ENCODE peak calls at places on chromosomes 7 and 10, in five cellular contexts. M, N, F, C and B are unnamed samples.

GRCh38 chr7:27423821-27424220 is 181.2 kb downstream of the EVX1 start:
- DNase-seq in M (no peak), C (no peak), N (no peak), F (no peak), B (no peak)

GRCh38 chr7:29146082-29146706 is at the start of gene CPVL:
- DNase-seq in N (peak; percentile 71), F (peak; percentile 62), M (peak; percentile 77), C (peak; percentile 3), B (no peak)

GRCh38 chr10:68665841-68666240 is 55.2 kb upstream of the CCAR1 start:
- DNase-seq in M (no peak), F (no peak), C (no peak), N (no peak), B (no peak)

GRCh38 chr7:48718731-48719387 is 205.5 kb upstream of the CDC14C start:
- DNase-seq in C (no peak), N (no peak), F (no peak), M (no peak), B (no peak)

GRCh38 chr7:146146866-146147265 is 30.3 kb downstream of the CNTNAP2 start:
- DNase-seq in C (no peak), N (no peak), M (no peak), F (no peak), B (no peak)

GRCh38 chr10:3761111-3761686 is 23.8 kb downstream of the KLF6 start:
- DNase-seq in C (no peak), F (no peak), M (no peak), N (no peak), B (peak; percentile 76)

GRCh38 chr7:100148559-100149328 is at the start of gene LAMTOR4:
- DNase-seq in M (peak; percentile 94), C (peak; percentile 100), F (peak; percentile 98), N (peak; percentile 98), B (peak; percentile 100)

GRCh38 chr7:101880536-101881443 is 63.4 kb downstream of the CUX1 start:
- DNase-seq in C (peak; percentile 31), N (no peak), F (no peak), M (no peak), B (no peak)

GRCh38 chr7:151845412-151846205 is 31.3 kb downstream of the PRKAG2 start:
- DNase-seq in C (no peak), M (no peak), N (no peak), F (no peak), B (no peak)

GRCh38 chr7:83413831-83414230 is 235.1 kb downstream of the SEMA3E start:
- DNase-seq in C (peak; percentile 1), F (peak; percentile 17), N (no peak), M (no peak), B (no peak)

GRCh38 chr10:73897693-73898092 is 13.2 kb upstream of the PLAU start:
- DNase-seq in C (no peak), N (no peak), M (no peak), F (no peak), B (no peak)

GRCh38 chr7:12941512-12941911 is 254.1 kb downstream of the ARL4A start:
- DNase-seq in M (no peak), F (no peak), C (no peak), N (peak; percentile 87), B (no peak)

GRCh38 chr10:44935961-44936285 is 23.7 kb upstream of the RASSF4 start:
- DNase-seq in C (no peak), M (no peak), N (no peak), F (no peak), B (no peak)

GRCh38 chr7:102459221-102459844 is 5.3 kb downstream of the ALKBH4 start:
- DNase-seq in N (no peak), C (no peak), F (no peak), M (no peak), B (no peak)

GRCh38 chr10:125160856-125161569 is 650 bp upstream of the CTBP2 start:
- DNase-seq in N (no peak), F (peak; percentile 93), M (peak; percentile 86), C (peak; percentile 89), B (no peak)

GRCh38 chr7:132434041-132434440 is 142.2 kb downstream of the PLXNA4 start:
- DNase-seq in N (no peak), C (no peak), F (no peak), M (no peak), B (no peak)

GRCh38 chr7:5711419-5711818 is 70.0 kb downstream of the RNF216 start:
- DNase-seq in F (no peak), N (no peak), C (no peak), M (no peak), B (no peak)

GRCh38 chr7:32070051-32070405 is 179 bp downstream of the PDE1C start:
- DNase-seq in F (no peak), M (no peak), N (no peak), C (no peak), B (no peak)

GRCh38 chr10:42975558-42976352 is 101.1 kb upstream of the RET start:
- DNase-seq in C (peak; percentile 50), N (peak; percentile 20), F (peak; percentile 44), M (no peak), B (no peak)

GRCh38 chr10:125026974-125027735 is 85.2 kb downstream of the ZRANB1 start:
- DNase-seq in C (no peak), N (no peak), F (no peak), M (no peak), B (no peak)

GRCh38 chr7:29480456-29480855 is 83.2 kb upstream of the PRR15 start:
- DNase-seq in M (no peak), F (no peak), N (no peak), C (no peak), B (no peak)

GRCh38 chr10:61994404-61995031 is 93.0 kb downstream of the ARID5B start:
- DNase-seq in M (no peak), N (no peak), C (no peak), F (no peak), B (no peak)

GRCh38 chr7:120760851-120761250 is 97.1 kb downstream of the TSPAN12 start:
- DNase-seq in C (no peak), F (no peak), M (no peak), N (no peak), B (no peak)

GRCh38 chr10:84391326-84391725 is 62.9 kb downstream of the CCSER2 start:
- DNase-seq in F (no peak), M (no peak), C (no peak), N (no peak), B (no peak)

GRCh38 chr7:41967156-41967555 is 264.3 kb upstream of the INHBA start:
- DNase-seq in F (no peak), M (no peak), N (no peak), C (no peak), B (no peak)

GRCh38 chr10:970311-971149 is 17.7 kb upstream of the GTPBP4 start:
- DNase-seq in C (no peak), N (peak; percentile 93), F (peak; percentile 79), M (no peak), B (no peak)

GRCh38 chr7:101436857-101437576 is 74.3 kb downstream of the COL26A1 start:
- DNase-seq in C (peak; percentile 71), N (no peak), F (peak; percentile 62), M (peak; percentile 91), B (no peak)

GRCh38 chr7:44936322-44936721 is 42.5 kb downstream of the MYO1G start:
- DNase-seq in F (no peak), M (no peak), N (no peak), C (no peak), B (no peak)

GRCh38 chr7:69166979-69167516 is 431.2 kb upstream of the AUTS2 start:
- DNase-seq in C (no peak), N (no peak), F (no peak), M (peak; percentile 46), B (no peak)

DNA sequence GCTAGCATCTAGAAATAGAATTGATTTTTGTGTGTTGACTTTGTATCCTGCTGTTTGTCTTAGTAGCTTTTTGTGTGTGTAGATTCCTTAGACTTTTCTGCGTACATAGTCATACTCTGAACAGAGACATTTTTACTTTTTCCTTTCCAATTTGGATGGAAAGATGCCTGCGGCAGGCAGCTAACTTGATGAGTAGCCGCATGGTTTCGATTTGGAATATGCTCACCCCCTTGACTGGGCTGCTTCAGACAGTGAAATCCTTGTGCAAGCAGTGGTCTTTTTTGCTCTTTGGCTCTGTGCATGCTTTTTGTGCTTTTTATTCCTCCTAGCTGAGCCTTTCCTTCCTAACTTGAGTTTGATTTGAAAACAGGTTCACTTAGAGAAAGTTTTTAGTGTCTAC is 71.8 kb downstream of the HHEX start:
- DNase-seq in C (peak; percentile 31), F (no peak), M (no peak), N (no peak), B (no peak)
- H2AFZ ChIP-seq in C (peak overlapping the region; percentile 90), F (no peak overlapping the region), M (no peak overlapping the region), N (no peak overlapping the region), B (no peak overlapping the region)

GRCh38 chr7:25862254-25862992 is 289.6 kb upstream of the NFE2L3 start:
- DNase-seq in M (peak; percentile 99), C (peak; percentile 100), F (peak; percentile 95), N (peak; percentile 56), B (peak; percentile 95)
- TF ChIP-seq EP300 in M (peak; percentile 52), C (peak; percentile 5), F (no peak), N (no peak), B (no peak)

DNA sequence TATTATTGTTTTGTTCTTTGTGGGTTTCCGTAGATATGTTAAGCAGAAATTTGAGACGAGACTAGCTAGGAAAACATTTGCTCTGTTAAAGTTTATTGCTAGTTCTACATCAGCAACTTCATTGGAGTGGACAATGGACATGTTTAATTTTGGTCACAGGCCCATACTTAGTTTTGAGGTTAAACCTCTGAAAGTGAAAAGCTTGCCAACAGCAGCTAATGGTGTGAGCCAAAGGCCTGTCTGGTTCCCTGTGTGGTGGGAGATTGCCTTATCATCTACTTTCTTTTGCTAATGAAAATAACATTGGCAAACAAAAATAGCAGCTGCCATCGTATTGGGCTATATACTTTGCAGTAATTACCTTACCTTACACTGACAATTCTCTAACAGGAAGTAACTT is 388.4 kb upstream of the FZD8 start:
- DNase-seq in F (no peak), C (no peak), M (no peak), N (no peak), B (no peak)
- H2AFZ ChIP-seq in F (no peak overlapping the region), C (no peak overlapping the region), M (no peak overlapping the region), N (no peak overlapping the region), B (no peak overlapping the region)

GRCh38 chr7:6725003-6725402 is 18.3 kb upstream of the ZNF12 start:
- DNase-seq in N (no peak), M (no peak), C (no peak), F (no peak), B (peak; percentile 83)

GRCh38 chr7:6730343-6730633 is 23.5 kb upstream of the ZNF12 start:
- DNase-seq in F (no peak), N (peak; percentile 18), M (no peak), C (peak; percentile 62), B (no peak)

GRCh38 chr7:6729492-6730342 is 23.0 kb upstream of the ZNF12 start:
- DNase-seq in C (peak; percentile 97), F (peak; percentile 98), N (peak; percentile 92), M (peak; percentile 93), B (peak; percentile 83)
- TF ChIP-seq EP300 in C (no peak), F (no peak), N (no peak), M (no peak), B (no peak)

GRCh38 chr7:18341756-18342155 is 153.8 kb upstream of the HDAC9 start:
- DNase-seq in N (no peak), C (no peak), F (no peak), M (no peak), B (no peak)
- H2AFZ ChIP-seq in N (no peak overlapping the region), C (no peak overlapping the region), F (no peak overlapping the region), M (no peak overlapping the region), B (no peak overlapping the region)